ENCODE peak calls at places on chromosomes 7 and 10, in nine cellular contexts. S is upper lobe of left lung, M is tibial artery, R is right lobe of liver, E is OCI-LY7, A is ovary, L is neural progenitor cell, T is hepatocyte, H is colonic mucosa. D is an unnamed sample. For H3K4me1, the result is how much of the 10 kb centered on the place peaks cover.

GRCh38 chr10:61081331-61081730 is 137.3 kb upstream of the RHOBTB1 start:
- DNase-seq in S (no peak), M (no peak), R (no peak), E (no peak), A (peak), L (no peak), T (no peak), H (no peak), D (no peak)

GRCh38 chr10:76022366-76022765 is 590.9 kb downstream of the LRMDA start:
- DNase-seq in S (no peak), M (no peak), R (no peak), E (no peak), A (no peak), L (no peak), T (no peak), H (no peak), D (no peak)

GRCh38 chr10:124006526-124006925 is 86.9 kb downstream of the CHST15 start:
- DNase-seq in S (peak), M (no peak), R (peak), E (no peak), A (no peak), L (no peak), T (no peak), H (no peak), D (no peak)

GRCh38 chr7:66950763-66951162 is 29.7 kb downstream of the TMEM248 start:
- DNase-seq in S (no peak), M (peak), R (no peak), E (no peak), A (no peak), L (no peak), T (no peak), H (no peak), D (no peak)

GRCh38 chr10:71902351-71902750 is 51.3 kb upstream of the PSAP start:
- DNase-seq in S (no peak), M (no peak), R (no peak), E (no peak), A (peak), L (no peak), T (no peak), H (no peak), D (no peak)

GRCh38 chr7:80185571-80185970 is 50.9 kb downstream of the GNAI1 start:
- DNase-seq in S (no peak), M (no peak), R (no peak), E (no peak), A (no peak), L (no peak), T (no peak), H (no peak), D (no peak)

GRCh38 chr10:63410633-63411032 is 55.1 kb downstream of the JMJD1C start:
- DNase-seq in S (no peak), M (no peak), R (no peak), E (no peak), A (no peak), L (no peak), T (no peak), H (no peak), D (no peak)

GRCh38 chr7:20275637-20276036 is 55.1 kb upstream of the ITGB8 start:
- DNase-seq in S (no peak), M (no peak), R (no peak), E (no peak), A (no peak), L (no peak), T (no peak), H (no peak), D (no peak)

GRCh38 chr10:14325325-14325955 is 5.3 kb downstream of the FRMD4A start:
- DNase-seq in S (peak), M (no peak), R (peak), E (peak), A (peak), L (peak), T (peak), H (peak), D (peak)

GRCh38 chr7:145643981-145644380 is 472.6 kb upstream of the CNTNAP2 start:
- DNase-seq in S (no peak), M (no peak), R (no peak), E (no peak), A (no peak), L (no peak), T (no peak), H (no peak), D (no peak)

DNA sequence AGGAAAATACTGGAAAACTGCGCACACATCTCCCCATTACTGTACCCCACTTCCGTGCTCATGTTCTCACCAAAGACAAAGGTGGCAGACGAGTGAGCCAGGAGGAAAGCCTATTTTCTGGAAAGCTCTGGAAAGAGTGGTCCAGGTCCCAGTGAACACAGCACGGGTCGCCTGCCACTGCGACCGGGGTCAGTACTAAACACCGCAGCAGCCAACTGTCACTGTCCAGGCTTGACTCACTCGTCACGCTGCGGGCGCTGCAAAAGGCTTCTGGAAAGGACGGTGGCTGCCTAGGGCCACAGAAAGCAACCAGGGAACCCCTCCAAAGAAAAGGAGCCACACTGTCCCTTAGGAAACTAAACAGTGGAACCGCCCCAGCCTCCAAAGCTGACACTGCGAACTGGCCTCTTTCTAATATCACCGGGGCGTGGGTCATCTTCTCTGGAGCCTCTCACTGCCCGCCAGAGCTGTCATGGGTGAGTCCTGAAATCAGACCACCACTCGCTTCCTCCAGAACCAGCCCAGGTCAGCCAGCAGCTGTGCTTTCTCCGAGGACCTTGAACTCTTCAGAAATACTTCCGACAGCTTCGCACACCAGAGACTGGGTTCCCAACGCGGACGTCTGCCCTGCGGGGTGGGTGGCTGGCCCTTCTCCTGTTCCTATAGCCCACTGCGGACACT is 4.0 kb downstream of the RADIL start:
- DNase-seq in S (no peak), M (no peak), R (no peak), E (no peak), A (no peak), L (no peak), T (no peak), H (no peak), D (no peak)
- H3K4me1 ChIP-seq in S (under half), M (under half), R (under half), E (under half), A (under half), L (under half), T (under half), H (under half), D (under half)

DNA sequence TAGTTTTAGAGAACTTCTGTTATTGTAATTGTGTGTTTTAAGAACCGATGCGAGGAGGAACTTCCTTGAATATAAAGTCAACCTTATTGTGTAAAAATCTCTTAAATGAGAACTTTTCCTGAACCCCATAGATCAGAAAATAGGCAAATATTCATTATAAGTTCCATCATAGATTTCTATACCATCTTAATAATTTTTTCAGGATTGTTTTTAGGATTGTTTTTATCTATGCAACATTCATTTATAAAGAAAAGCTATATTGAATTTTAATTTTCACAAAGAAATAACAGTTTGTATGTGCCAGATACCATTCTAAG is 1.7 kb upstream of the SMNDC1 start:
- DNase-seq in S (no peak), M (no peak), R (no peak), E (no peak), A (no peak), L (no peak), T (no peak), H (no peak), D (no peak)
- H3K4me3 ChIP-seq in S (no peak), M (no peak), R (no peak), E (peak), A (no peak), L (no peak), T (no peak), H (no peak), D (no peak)

DNA sequence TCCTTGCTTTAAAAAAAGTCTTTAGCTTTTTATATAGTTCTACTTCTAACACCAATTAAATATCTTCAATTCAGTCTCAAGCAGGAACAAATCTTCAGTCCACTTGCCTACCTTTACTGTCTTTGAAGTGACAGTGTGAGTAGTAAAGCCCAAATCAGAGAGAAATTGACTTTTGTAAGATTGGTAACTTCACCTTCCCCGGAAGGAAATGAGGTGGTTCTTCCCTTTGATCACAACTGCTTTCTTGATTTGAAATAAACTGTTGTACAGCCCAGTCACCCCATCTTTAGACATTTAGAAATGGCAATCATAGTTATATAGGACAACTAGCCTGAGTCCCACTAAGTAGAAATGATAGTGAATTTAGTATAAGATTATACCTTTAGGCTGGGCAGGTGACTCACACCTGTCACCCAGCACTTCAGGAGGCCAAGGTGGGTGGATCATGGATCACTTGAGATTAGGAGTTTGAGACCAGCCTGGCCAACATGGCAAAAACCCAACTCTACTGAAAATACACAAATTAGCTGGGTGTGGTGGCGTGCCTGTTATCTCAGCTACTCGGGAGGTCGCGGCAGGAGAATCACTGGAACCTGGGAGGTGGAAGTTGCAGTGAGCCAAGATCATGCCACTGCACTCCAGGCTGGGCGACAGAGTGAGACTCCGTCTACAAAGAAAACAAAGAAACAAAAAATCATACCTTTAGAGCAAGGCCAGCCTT is 4.7 kb downstream of the FAS start:
- DNase-seq in S (no peak), M (no peak), R (no peak), E (no peak), A (no peak), L (no peak), T (no peak), H (peak), D (no peak)
- H3K4me1 ChIP-seq in S (under half), M (under half), R (under half), E (half or more), A (under half), L (under half), T (under half), H (under half), D (under half)

GRCh38 chr7:130940907-130941306 is 206.9 kb upstream of the KLF14 start:
- DNase-seq in S (no peak), M (no peak), R (no peak), E (no peak), A (no peak), L (no peak), T (no peak), H (no peak), D (no peak)
- H3K4me3 ChIP-seq in S (no peak), M (peak), R (peak), E (peak), A (peak), L (no peak), T (no peak), H (peak), D (peak)

GRCh38 chr7:57344957-57345356 is 105.0 kb upstream of the ZNF716 start:
- DNase-seq in S (no peak), M (no peak), R (no peak), E (no peak), A (no peak), L (no peak), T (no peak), H (no peak), D (no peak)
- H3K4me1 ChIP-seq in S (under half), M (under half), R (under half), E (under half), A (under half), L (under half), T (under half), H (under half), D (under half)

DNA sequence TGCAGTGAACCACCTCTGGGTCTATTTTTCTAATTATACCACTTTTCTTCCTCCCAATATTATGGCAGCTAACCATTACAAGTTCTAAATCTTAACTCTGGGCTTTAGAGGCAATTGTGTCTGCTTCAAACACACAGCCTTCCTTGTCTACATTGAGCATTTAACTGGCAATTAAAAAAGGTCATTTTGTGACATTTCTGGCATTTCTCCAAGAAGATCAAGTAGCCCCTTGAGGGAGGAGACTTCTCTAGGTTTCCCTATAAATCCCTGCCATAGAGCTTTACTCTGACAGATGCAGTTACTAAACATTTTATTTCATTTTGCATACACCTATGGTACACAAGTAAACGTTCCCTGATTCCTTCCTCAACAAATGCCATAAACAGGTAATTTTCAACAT is 33.4 kb upstream of the FAM133B start:
- DNase-seq in S (no peak), M (no peak), R (no peak), E (no peak), A (no peak), L (no peak), T (no peak), H (no peak), D (no peak)
- H3K4me3 ChIP-seq in S (no peak), M (no peak), R (no peak), E (no peak), A (no peak), L (no peak), T (no peak), H (no peak), D (no peak)

GRCh38 chr10:28558186-28558585 is 25.3 kb downstream of the WAC start:
- DNase-seq in S (no peak), M (no peak), R (no peak), E (no peak), A (no peak), L (no peak), T (no peak), H (no peak), D (no peak)
- H3K4me1 ChIP-seq in S (under half), M (under half), R (under half), E (under half), A (under half), L (under half), T (under half), H (under half), D (under half)